ENCODE peak calls at places on chromosomes 7 and 10, in seven cellular contexts. E is epithelial cell of esophagus, Y is left ventricle myocardium inferior, T is adrenal gland, D is PC-3, V is AG04449, J is cardiac fibroblast. K is an unnamed sample.

GRCh38 chr10:124875596-124875995 is 66.3 kb upstream of the ZRANB1 start:
- DNase-seq in Y (no peak), T (peak; percentile 15), D (peak; percentile 7), J (peak; percentile 61), V (no peak), E (peak; percentile 40), K (peak; percentile 43)

GRCh38 chr10:17607603-17608332 is 9.4 kb downstream of the HACD1 start:
- DNase-seq in D (peak; percentile 53), J (peak; percentile 67), T (no peak), V (no peak), Y (no peak), E (peak; percentile 68), K (peak; percentile 65)

GRCh38 chr7:100620804-100621203 is 8.5 kb downstream of the MOSPD3 start:
- DNase-seq in D (no peak), J (no peak), Y (no peak), E (no peak), V (no peak), T (no peak), K (no peak)

GRCh38 chr7:156947120-156947843 is 2.2 kb upstream of the NOM1 start:
- DNase-seq in V (no peak), E (no peak), D (peak; percentile 13), T (no peak), J (no peak), Y (no peak), K (no peak)

GRCh38 chr10:124343351-124344265 is 75.1 kb downstream of the OAT start:
- DNase-seq in Y (no peak), J (no peak), T (no peak), D (no peak), V (no peak), E (no peak), K (no peak)

GRCh38 chr7:20700491-20701231 is 85.2 kb downstream of the ABCB5 start:
- DNase-seq in D (no peak), J (no peak), E (no peak), Y (no peak), T (no peak), V (no peak), K (no peak)

GRCh38 chr7:156473476-156474240 is 166.9 kb upstream of the RNF32 start:
- DNase-seq in J (peak; percentile 41), Y (peak; percentile 23), T (peak; percentile 76), D (peak; percentile 52), E (peak; percentile 38), V (no peak), K (peak; percentile 6)

GRCh38 chr10:43952760-43953159 is 304.1 kb upstream of the ZNF32 start:
- DNase-seq in E (no peak), T (no peak), J (no peak), V (no peak), D (no peak), Y (no peak), K (no peak)

GRCh38 chr7:133829336-133829897 is 297.7 kb upstream of the LRGUK start:
- DNase-seq in D (no peak), V (no peak), E (peak; percentile 65), T (no peak), Y (no peak), J (no peak), K (peak; percentile 10)

GRCh38 chr10:128456271-128456670 is 330.0 kb upstream of the MKI67 start:
- DNase-seq in D (no peak), E (no peak), V (no peak), J (no peak), T (no peak), Y (no peak), K (no peak)

GRCh38 chr10:118951218-118951617 is 78.3 kb upstream of the NANOS1 start:
- DNase-seq in V (no peak), J (no peak), T (no peak), Y (no peak), E (no peak), D (no peak), K (no peak)

GRCh38 chr10:104766341-104766740 is 125.3 kb downstream of the SORCS3 start:
- DNase-seq in Y (no peak), J (no peak), E (peak; percentile 29), V (no peak), T (peak; percentile 25), D (peak; percentile 7), K (no peak)

GRCh38 chr10:124656113-124656490 is 88.1 kb downstream of the FAM53B start:
- DNase-seq in J (no peak), Y (no peak), V (no peak), E (no peak), T (no peak), D (no peak), K (no peak)

GRCh38 chr7:155738652-155739537 is 73.4 kb downstream of the SHH start:
- DNase-seq in J (peak; percentile 86), E (peak; percentile 80), D (peak; percentile 74), V (peak; percentile 24), T (peak; percentile 86), Y (peak; percentile 75), K (peak; percentile 82)

GRCh38 chr10:90652519-90652918 is 205.3 kb downstream of the HTR7 start:
- DNase-seq in V (no peak), E (peak; percentile 58), Y (no peak), D (peak; percentile 57), J (peak; percentile 59), T (no peak), K (peak; percentile 38)

GRCh38 chr10:43407148-43407575 is 1.8 kb downstream of the HNRNPF start:
- DNase-seq in E (peak; percentile 44), V (no peak), D (peak; percentile 51), Y (peak; percentile 68), T (peak; percentile 59), J (peak; percentile 58), K (peak; percentile 63)

GRCh38 chr7:158759245-158759614 is 54.6 kb upstream of the NCAPG2 start:
- DNase-seq in J (no peak), T (no peak), V (no peak), E (no peak), Y (no peak), D (no peak), K (no peak)

GRCh38 chr7:13981070-13981469 is 8.4 kb downstream of the ETV1 start:
- DNase-seq in Y (no peak), E (peak; percentile 94), J (peak; percentile 97), T (peak; percentile 55), D (peak; percentile 91), V (peak; percentile 80), K (peak; percentile 98)

GRCh38 chr10:78780551-78780961 is 288.2 kb upstream of the ZMIZ1 start:
- DNase-seq in D (no peak), V (no peak), Y (peak; percentile 69), T (no peak), E (no peak), J (no peak), K (no peak)

GRCh38 chr10:116490028-116490662 is 55.6 kb upstream of the PNLIP start:
- DNase-seq in J (peak; percentile 27), D (peak; percentile 44), Y (no peak), T (no peak), V (no peak), E (peak; percentile 49), K (peak; percentile 16)

GRCh38 chr7:131254211-131254610 is 73.5 kb upstream of the MKLN1 start:
- DNase-seq in Y (no peak), T (no peak), D (peak; percentile 13), J (no peak), E (peak; percentile 10), V (no peak), K (peak; percentile 63)

GRCh38 chr7:12655161-12655560 is 32.3 kb upstream of the ARL4A start:
- DNase-seq in J (no peak), D (peak; percentile 55), Y (no peak), T (no peak), E (peak; percentile 29), V (no peak), K (no peak)

GRCh38 chr10:68989317-68989990 is 851 bp downstream of the KIFBP start:
- DNase-seq in T (no peak), J (peak; percentile 19), V (no peak), D (no peak), E (no peak), Y (no peak), K (peak; percentile 36)

GRCh38 chr7:16463520-16463919 is 2.0 kb downstream of the SOSTDC1 start:
- DNase-seq in D (no peak), J (no peak), E (no peak), V (no peak), T (no peak), Y (no peak), K (no peak)

GRCh38 chr7:16462618-16463017 is 2.9 kb downstream of the SOSTDC1 start:
- DNase-seq in T (no peak), V (no peak), Y (no peak), D (no peak), J (no peak), E (no peak), K (no peak)

GRCh38 chr7:16465469-16466086 is at the start of gene SOSTDC1:
- DNase-seq in V (no peak), Y (no peak), J (peak; percentile 10), T (no peak), E (peak; percentile 59), D (peak; percentile 13), K (no peak)

GRCh38 chr7:16460789-16461465 is 4.6 kb downstream of the SOSTDC1 start:
- DNase-seq in T (no peak), Y (no peak), E (no peak), D (no peak), V (no peak), J (no peak), K (no peak)

GRCh38 chr7:16466087-16466472 is 542 bp upstream of the SOSTDC1 start:
- DNase-seq in J (no peak), D (no peak), T (no peak), E (no peak), V (no peak), Y (no peak), K (no peak)
- H3K4me3 ChIP-seq in J (no peak overlapping the region), D (peak overlapping the region; percentile 32), T (no peak overlapping the region), E (no peak overlapping the region), V (peak overlapping the region; percentile 19), Y (peak overlapping the region; percentile 44), K (peak overlapping the region; percentile 7)

DNA sequence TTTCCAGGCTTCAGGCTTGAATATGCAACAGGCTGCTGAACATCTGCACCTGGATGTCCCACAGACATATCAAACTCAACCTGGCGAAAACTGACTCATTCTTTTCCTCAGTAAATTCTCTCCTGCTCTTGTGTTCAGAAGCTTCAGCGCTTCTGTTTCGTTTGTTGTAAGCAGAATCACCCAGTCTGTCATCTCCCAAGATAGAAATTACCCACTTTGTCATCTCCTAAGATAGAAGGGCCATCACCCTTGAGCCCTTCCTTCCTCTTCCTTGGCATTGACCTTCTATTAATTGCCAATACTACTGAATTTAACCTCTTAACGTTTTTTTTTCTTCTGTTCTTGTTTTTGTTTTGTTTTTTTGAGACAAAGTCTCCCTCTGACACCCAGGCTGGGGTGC is 59.7 kb downstream of the CPED1 start:
- DNase-seq in T (no peak), D (no peak), J (no peak), V (no peak), Y (no peak), E (no peak), K (no peak)
- TF ChIP-seq CTCF in T (no peak), D (no peak), J (no peak), V (no peak), Y (no peak), E (no peak), K (no peak)

GRCh38 chr7:42233939-42234338 is 3.1 kb downstream of the GLI3 start:
- DNase-seq in T (no peak), Y (no peak), E (peak; percentile 51), V (no peak), J (peak; percentile 38), D (peak; percentile 51), K (peak; percentile 32)
- H3K4me3 ChIP-seq in T (no peak overlapping the region), Y (no peak overlapping the region), E (no peak overlapping the region), V (no peak overlapping the region), J (no peak overlapping the region), D (peak overlapping the region; percentile 92), K (peak overlapping the region; percentile 92)

GRCh38 chr10:70558871-70559810 is 43.4 kb downstream of the PRF1 start:
- DNase-seq in J (peak; percentile 66), T (peak; percentile 67), E (peak; percentile 53), D (peak; percentile 91), V (no peak), Y (peak; percentile 71), K (peak; percentile 60)
- TF ChIP-seq CTCF in J (peak; percentile 35), T (peak; percentile 67), E (peak; percentile 52), D (peak; percentile 96), V (peak; percentile 63), Y (peak; percentile 70), K (peak; percentile 58)

K was measured in fibroblast of villous mesenchyme.